ENCODE peak calls at places on chromosomes 12 and 14, in six cellular contexts. L, A, Q, E, B and D are unnamed samples.

GRCh38 chr14:98798099-98798498 is 473.9 kb downstream of the BCL11B start:
- DNase-seq in Q (no peak), E (no peak), B (peak; percentile 14), A (no peak), L (no peak), D (no peak)

GRCh38 chr12:88445715-88446393 is 134.4 kb downstream of the KITLG start:
- DNase-seq in B (no peak), L (no peak), E (no peak), Q (no peak), A (peak; percentile 24), D (peak; percentile 54)

GRCh38 chr12:64672925-64673409 is 62.7 kb downstream of the RASSF3 start:
- DNase-seq in A (peak; percentile 57), E (no peak), B (peak; percentile 78), Q (peak; percentile 42), L (peak; percentile 56), D (no peak)

GRCh38 chr14:101064718-101065117 is 161.2 kb upstream of the RTL1 start:
- DNase-seq in L (no peak), Q (no peak), B (no peak), A (no peak), E (no peak), D (no peak)

GRCh38 chr14:88834883-88835431 is 10.5 kb downstream of the TTC8 start:
- DNase-seq in A (peak; percentile 79), Q (peak; percentile 46), E (peak; percentile 76), B (no peak), L (no peak), D (peak; percentile 65)

GRCh38 chr14:54356172-54356571 is 40.6 kb upstream of the CDKN3 start:
- DNase-seq in A (no peak), B (no peak), E (no peak), L (no peak), Q (peak; percentile 100), D (no peak)

GRCh38 chr14:29846339-29847129 is 81.1 kb downstream of the PRKD1 start:
- DNase-seq in B (peak; percentile 27), A (peak; percentile 19), L (no peak), E (no peak), Q (no peak), D (no peak)

GRCh38 chr12:51971679-51972423 is 20.4 kb downstream of the ACVR1B start:
- DNase-seq in A (no peak), E (no peak), Q (no peak), L (no peak), B (no peak), D (peak; percentile 37)

GRCh38 chr12:75550401-75550851 is 39.0 kb upstream of the KRR1 start:
- DNase-seq in L (peak; percentile 21), Q (no peak), A (peak; percentile 76), E (peak; percentile 6), B (peak; percentile 9), D (no peak)

GRCh38 chr14:101511620-101512395 is 49.5 kb upstream of the DIO3 start:
- DNase-seq in Q (no peak), B (no peak), E (no peak), L (no peak), A (no peak), D (no peak)

GRCh38 chr12:106898001-106898966 is 57.4 kb upstream of the TMEM263 start:
- DNase-seq in Q (no peak), E (no peak), A (no peak), B (no peak), L (no peak), D (no peak)

GRCh38 chr14:50308363-50308762 is 3.7 kb downstream of the L2HGDH start:
- DNase-seq in L (no peak), E (no peak), A (peak; percentile 6), Q (peak; percentile 35), B (no peak), D (no peak)

GRCh38 chr14:102390064-102390463 is 27.3 kb downstream of the TECPR2 start:
- DNase-seq in B (no peak), A (peak; percentile 42), Q (peak; percentile 12), E (peak; percentile 27), L (no peak), D (no peak)

GRCh38 chr12:106096376-106096775 is 42.4 kb downstream of the NUAK1 start:
- DNase-seq in B (no peak), E (peak; percentile 75), A (peak; percentile 86), L (no peak), Q (no peak), D (no peak)

GRCh38 chr12:107610030-107610859 is 75.4 kb upstream of the PWP1 start:
- DNase-seq in A (peak; percentile 38), B (no peak), L (peak; percentile 19), E (peak; percentile 64), Q (peak; percentile 58), D (peak; percentile 63)

GRCh38 chr14:32561520-32561919 is 232.4 kb downstream of the AKAP6 start:
- DNase-seq in A (peak; percentile 80), L (no peak), B (peak; percentile 11), Q (peak; percentile 85), E (peak; percentile 92), D (peak; percentile 90)

GRCh38 chr12:72366255-72366654 is 94.1 kb downstream of the TRHDE start:
- DNase-seq in E (no peak), Q (no peak), B (no peak), A (no peak), L (no peak), D (no peak)

GRCh38 chr14:44895716-44896115 is 66.0 kb downstream of the KLHL28 start:
- DNase-seq in Q (peak; percentile 22), B (no peak), A (peak; percentile 90), L (no peak), E (peak; percentile 93), D (peak; percentile 62)

GRCh38 chr12:77830952-77831351 is 258 bp downstream of the NAV3 start:
- DNase-seq in E (peak; percentile 11), B (no peak), L (no peak), Q (no peak), A (no peak), D (no peak)
- H3K4me3 ChIP-seq in E (no peak overlapping the region), B (no peak overlapping the region), L (peak overlapping the region; percentile 38), Q (no peak overlapping the region), A (no peak overlapping the region), D (peak overlapping the region; percentile 67)

GRCh38 chr12:111366075-111366474 is 2.8 kb downstream of the PHETA1 start:
- DNase-seq in L (no peak), B (no peak), A (no peak), E (no peak), Q (no peak), D (no peak)

GRCh38 chr12:111368684-111369495 is at the start of gene PHETA1:
- DNase-seq in A (peak; percentile 84), B (peak; percentile 96), E (peak; percentile 93), Q (peak; percentile 88), L (peak; percentile 96), D (peak; percentile 96)

GRCh38 chr12:111366583-111366982 is 2.3 kb downstream of the PHETA1 start:
- DNase-seq in Q (no peak), A (no peak), L (no peak), E (no peak), B (no peak), D (no peak)

GRCh38 chr12:111368291-111368683 is 608 bp downstream of the PHETA1 start:
- DNase-seq in L (peak; percentile 47), E (peak; percentile 47), B (peak; percentile 34), A (no peak), Q (no peak), D (peak; percentile 55)

GRCh38 chr12:111367661-111368221 is 1.2 kb downstream of the PHETA1 start:
- DNase-seq in A (peak; percentile 27), E (peak; percentile 58), Q (peak; percentile 9), L (peak; percentile 17), B (peak; percentile 89), D (no peak)
- H3K4me3 ChIP-seq in A (peak overlapping the region; percentile 91), E (peak overlapping the region; percentile 85), Q (peak overlapping the region; percentile 81), L (peak overlapping the region; percentile 80), B (no peak overlapping the region), D (peak overlapping the region; percentile 94)

GRCh38 chr12:95446511-95446910 is 27.4 kb upstream of the METAP2 start:
- DNase-seq in L (peak; percentile 48), E (no peak), A (peak; percentile 17), B (peak; percentile 28), Q (no peak), D (no peak)
- H3K4me3 ChIP-seq in L (peak overlapping the region; percentile 28), E (no peak overlapping the region), A (no peak overlapping the region), B (no peak overlapping the region), Q (no peak overlapping the region), D (peak overlapping the region; percentile 35)

DNA sequence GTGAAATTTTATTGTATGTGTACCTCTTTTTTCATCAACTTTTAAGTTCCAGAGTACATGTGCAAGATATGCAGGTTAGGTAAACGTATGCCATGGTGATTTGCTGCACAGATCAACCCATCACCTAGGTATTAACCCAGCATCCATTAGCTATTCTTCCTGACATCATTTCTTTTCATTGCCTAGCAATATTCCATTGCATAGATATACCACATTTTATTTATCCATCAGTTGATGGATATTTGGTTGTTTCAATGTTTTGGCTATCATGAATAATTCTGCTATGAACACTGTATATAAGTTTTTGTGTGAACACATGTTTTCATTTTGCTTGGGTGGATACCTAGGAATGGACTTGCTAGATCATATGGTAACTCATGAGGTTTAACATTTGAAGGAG is 439.9 kb upstream of the SOX5 start:
- DNase-seq in B (no peak), E (no peak), L (no peak), Q (no peak), A (no peak), D (no peak)
- H3K4me3 ChIP-seq in B (no peak overlapping the region), E (no peak overlapping the region), L (no peak overlapping the region), Q (no peak overlapping the region), A (no peak overlapping the region), D (no peak overlapping the region)

GRCh38 chr12:31321565-31322228 is 4.3 kb downstream of the SINHCAF start:
- DNase-seq in Q (peak; percentile 12), L (no peak), E (peak; percentile 27), B (no peak), A (peak; percentile 69), D (peak; percentile 47)
- H3K4me3 ChIP-seq in Q (peak overlapping the region; percentile 100), L (no peak overlapping the region), E (no peak overlapping the region), B (no peak overlapping the region), A (no peak overlapping the region), D (no peak overlapping the region)

GRCh38 chr14:76918751-76919421 is 92.7 kb downstream of the LRRC74A start:
- DNase-seq in E (peak; percentile 99), Q (peak; percentile 96), B (peak; percentile 95), L (peak; percentile 94), A (peak; percentile 99), D (peak; percentile 99)
- H3K4me3 ChIP-seq in E (peak overlapping the region; percentile 41), Q (peak overlapping the region; percentile 28), B (no peak overlapping the region), L (peak overlapping the region; percentile 1), A (no peak overlapping the region), D (peak overlapping the region; percentile 70)

GRCh38 chr14:75281691-75282000 is 3.0 kb downstream of the FOS start:
- DNase-seq in Q (no peak), E (no peak), A (no peak), L (no peak), B (no peak), D (no peak)
- H3K4me3 ChIP-seq in Q (no peak overlapping the region), E (peak overlapping the region; percentile 5), A (no peak overlapping the region), L (no peak overlapping the region), B (no peak overlapping the region), D (peak overlapping the region; percentile 3)